ENCODE peak calls at places on chromosome 10, in four cellular contexts. B is right atrium auricular region; W is fibroblast of lung; G is activated T-helper 1 cell treated with anti-CD3 and anti-CD28 coated beads, Interleukin-12 subunit alpha, Interleukin-12 subunit beta, Interleukin-2, Interleukin-4 antibody, amounts not matched to agents 30 ng/mL and 10 ng/mL and 1 ng/mL, durations not matched to agents 14 hours and 24 hours and 36 hours. F is an unnamed sample.

GRCh38 chr10:35306852-35307251 is 29.5 kb upstream of the CCNY start:
- DNase-seq in B (no peak), W (no peak), G (no peak), F (peak)

GRCh38 chr10:72812798-72813430 is 80.6 kb upstream of the OIT3 start:
- DNase-seq in B (no peak), W (peak), G (no peak), F (peak)

GRCh38 chr10:52632591-52632990 is 140.0 kb downstream of the MBL2 start:
- DNase-seq in B (no peak), W (no peak), G (no peak), F (no peak)

GRCh38 chr10:48639646-48640045 is 34.8 kb upstream of the ARHGAP22 start:
- DNase-seq in B (no peak), W (no peak), G (no peak), F (no peak)

GRCh38 chr10:64444578-64444977 is 923.4 kb downstream of the REEP3 start:
- DNase-seq in B (no peak), W (no peak), G (no peak), F (no peak)

GRCh38 chr10:43892062-43892765 is 243.5 kb upstream of the ZNF32 start:
- DNase-seq in B (peak), W (peak), G (no peak), F (no peak)

GRCh38 chr10:63711866-63712716 is 190.9 kb downstream of the REEP3 start:
- DNase-seq in B (peak), W (peak), G (no peak), F (peak)

GRCh38 chr10:30747633-30748032 is 118.1 kb upstream of the LYZL2 start:
- DNase-seq in B (no peak), W (peak), G (no peak), F (no peak)

GRCh38 chr10:123459371-123460224 is 206.6 kb upstream of the GPR26 start:
- DNase-seq in B (no peak), W (no peak), G (no peak), F (no peak)

GRCh38 chr10:125521721-125522680 is 161.0 kb downstream of the TEX36 start:
- DNase-seq in B (no peak), W (no peak), G (no peak), F (no peak)

GRCh38 chr10:33365871-33366411 is 31.5 kb upstream of the NRP1 start:
- DNase-seq in B (no peak), W (peak), G (no peak), F (peak)

GRCh38 chr10:105742184-105742583 is 1101.1 kb downstream of the SORCS3 start:
- DNase-seq in B (no peak), W (no peak), G (no peak), F (no peak)

GRCh38 chr10:112498806-112499205 is 51.8 kb downstream of the VTI1A start:
- DNase-seq in B (no peak), W (no peak), G (no peak), F (no peak)

GRCh38 chr10:50512743-50513416 is 110.9 kb downstream of the SGMS1 start:
- DNase-seq in B (no peak), W (no peak), G (peak), F (no peak)

GRCh38 chr10:99431190-99431549 is 746 bp upstream of the GOT1 start:
- DNase-seq in B (peak), W (peak), G (peak), F (no peak)